ENCODE peak calls at places on chromosomes 16 and 17, in four cellular contexts. X is cardiac muscle cell, J is A549, V is omental fat pad. R is an unnamed sample.

GRCh38 chr16:88695218-88695617 is 8.9 kb upstream of the SNAI3 start:
- DNase-seq in X (no peak), J (no peak), V (no peak), R (no peak)

GRCh38 chr17:57888311-57889216 is 38.7 kb upstream of the MRPS23 start:
- DNase-seq in X (no peak), J (no peak), V (no peak), R (no peak)

GRCh38 chr17:78400581-78401240 is 22.3 kb downstream of the PGS1 start:
- DNase-seq in X (no peak), J (no peak), V (no peak), R (no peak)

GRCh38 chr17:36755586-36755985 is 154.2 kb downstream of the MRM1 start:
- DNase-seq in X (peak), J (peak), V (no peak), R (peak)

GRCh38 chr16:10806698-10807097 is 11.9 kb downstream of the TVP23A start:
- DNase-seq in X (no peak), J (no peak), V (no peak), R (no peak)

GRCh38 chr17:81967533-81968395 is 6.8 kb upstream of the NOTUM start:
- DNase-seq in X (peak), J (peak), V (no peak), R (no peak)

GRCh38 chr17:60392845-60393702 is 1.1 kb upstream of the USP32 start:
- DNase-seq in X (peak), J (peak), V (no peak), R (peak)

GRCh38 chr16:11254913-11255736 is 879 bp downstream of the SOCS1 start:
- DNase-seq in X (peak), J (peak), V (no peak), R (peak)

GRCh38 chr17:71632328-71632727 is 488.5 kb upstream of the SOX9 start:
- DNase-seq in X (no peak), J (peak), V (no peak), R (no peak)

GRCh38 chr16:11877374-11877773 is 26.0 kb upstream of the RSL1D1 start:
- DNase-seq in X (peak), J (no peak), V (no peak), R (no peak)

GRCh38 chr16:30997887-30998711 is 12.3 kb downstream of the STX1B start:
- DNase-seq in X (peak), J (peak), V (peak), R (no peak)

GRCh38 chr17:8499614-8500013 is 63.9 kb downstream of the NDEL1 start:
- DNase-seq in X (no peak), J (no peak), V (no peak), R (no peak)

GRCh38 chr16:69763557-69763942 is 1.4 kb downstream of the WWP2 start:
- DNase-seq in X (no peak), J (no peak), V (no peak), R (no peak)

GRCh38 chr17:32191306-32191705 is 49.0 kb downstream of the RHOT1 start:
- DNase-seq in X (peak), J (no peak), V (no peak), R (no peak)

GRCh38 chr17:17648762-17649161 is 32.5 kb upstream of the RAI1 start:
- DNase-seq in X (peak), J (no peak), V (no peak), R (no peak)

GRCh38 chr16:86232496-86232895 is 277.8 kb upstream of the FOXF1 start:
- DNase-seq in X (no peak), J (no peak), V (no peak), R (no peak)

GRCh38 chr17:82840431-82840831 is 609 bp upstream of the ZNF750 start:
- DNase-seq in X (no peak), J (no peak), V (no peak), R (no peak)

GRCh38 chr16:82761858-82762257 is 135.1 kb downstream of the CDH13 start:
- DNase-seq in X (peak), J (no peak), V (no peak), R (no peak)

GRCh38 chr16:75620326-75621169 is 2.5 kb downstream of the ADAT1 start:
- DNase-seq in X (no peak), J (no peak), V (no peak), R (no peak)

GRCh38 chr17:36501963-36502362 is 15.5 kb downstream of the ZNHIT3 start:
- DNase-seq in X (no peak), J (no peak), V (no peak), R (no peak)

GRCh38 chr16:12228607-12229499 is 252.3 kb downstream of the SNX29 start:
- DNase-seq in X (peak), J (peak), V (no peak), R (peak)

GRCh38 chr17:7133424-7133823 is 18.8 kb upstream of the ASGR2 start:
- DNase-seq in X (peak), J (peak), V (no peak), R (peak)

GRCh38 chr17:7133916-7134315 is 19.3 kb upstream of the ASGR2 start:
- DNase-seq in X (no peak), J (no peak), V (no peak), R (no peak)

GRCh38 chr17:7137182-7137943 is 22.7 kb upstream of the ASGR2 start:
- DNase-seq in X (no peak), J (no peak), V (no peak), R (no peak)

GRCh38 chr17:7138800-7139381 is 24.3 kb upstream of the ASGR2 start:
- DNase-seq in X (no peak), J (no peak), V (no peak), R (no peak)

DNA sequence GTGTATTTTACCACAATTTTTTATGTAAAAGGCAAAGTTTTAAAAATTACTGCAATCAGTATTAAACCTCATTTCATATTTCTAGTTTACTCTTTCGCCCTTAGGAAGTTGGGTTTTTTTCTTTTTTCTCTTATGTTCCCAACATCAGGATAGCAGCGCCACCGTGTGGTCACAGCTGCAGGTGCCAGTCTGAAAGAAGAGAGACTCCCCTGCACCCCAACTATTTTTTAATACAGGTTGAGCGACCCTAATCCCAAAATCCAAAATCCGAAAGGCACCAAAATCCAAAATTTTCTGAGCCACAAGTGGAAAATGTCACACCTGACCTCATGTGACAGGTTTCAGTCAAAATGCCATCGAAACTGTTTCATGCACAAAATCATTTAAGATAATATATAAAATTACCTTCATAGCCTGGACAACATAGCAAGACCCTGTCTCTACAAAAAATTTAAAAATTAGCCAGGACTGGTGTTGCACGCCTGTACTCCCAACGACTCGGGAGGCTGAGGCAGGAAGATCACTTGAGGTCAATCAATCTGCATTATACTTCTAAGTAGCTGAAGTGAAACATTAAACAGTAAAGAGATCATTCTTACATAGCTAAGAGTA is 21.8 kb upstream of the ASGR2 start:
- DNase-seq in X (peak), J (peak), V (peak), R (peak)
- TF ChIP-seq CTCF in X (peak), J (peak), V (peak), R (peak)

DNA sequence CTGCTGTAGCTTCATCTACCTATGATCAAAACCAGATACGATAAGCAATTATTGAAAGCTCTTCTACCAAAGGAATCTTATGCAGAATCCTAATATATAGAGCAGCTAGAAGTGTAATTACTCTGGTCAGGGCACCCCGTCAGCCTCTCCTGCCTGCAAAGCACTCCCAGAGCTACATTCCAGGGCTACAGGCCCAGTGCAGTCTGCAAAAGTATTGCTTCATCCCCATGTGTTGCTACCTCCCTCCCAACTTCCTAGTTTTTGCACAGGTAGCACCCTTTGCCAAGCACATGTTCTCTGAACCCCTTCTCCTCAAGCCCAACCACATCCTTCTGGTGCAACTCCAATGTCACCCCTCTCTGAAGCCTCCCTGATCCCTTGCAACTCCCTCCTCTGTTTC is 7.0 kb downstream of the CES5A start:
- DNase-seq in X (no peak), J (no peak), V (no peak), R (no peak)
- TF ChIP-seq CTCF in X (no peak), J (no peak), V (no peak), R (no peak)

GRCh38 chr17:3727041-3727440 is 3.3 kb downstream of the HASPIN start:
- DNase-seq in X (no peak), J (no peak), V (no peak), R (no peak)

GRCh38 chr17:3723556-3724372 is at the start of gene HASPIN:
- DNase-seq in X (peak), J (peak), V (peak), R (peak)

GRCh38 chr17:3724373-3725077 is 822 bp downstream of the HASPIN start:
- DNase-seq in X (no peak), J (no peak), V (no peak), R (peak)

GRCh38 chr17:3722716-3723115 is 987 bp upstream of the HASPIN start:
- DNase-seq in X (peak), J (no peak), V (no peak), R (no peak)

DNA sequence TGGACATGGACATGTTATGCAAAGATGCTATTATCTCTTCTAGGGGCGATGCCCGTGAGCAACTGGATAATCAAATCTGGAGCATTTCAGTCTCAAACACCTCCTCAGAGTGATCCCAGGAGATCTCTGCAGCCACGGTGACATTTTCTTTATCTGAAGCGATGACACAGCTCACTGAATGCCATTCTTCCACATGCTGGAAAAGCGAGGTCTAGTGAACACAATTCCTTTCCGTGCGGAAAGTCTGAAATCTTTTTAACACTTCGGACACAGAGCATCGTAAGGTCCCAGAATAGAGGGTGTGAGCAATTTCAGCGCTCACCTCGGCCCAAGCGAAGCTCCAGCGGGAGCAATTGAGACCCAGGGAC is 531 bp upstream of the HASPIN start:
- DNase-seq in X (no peak), J (no peak), V (no peak), R (no peak)
- TF ChIP-seq CTCF in X (no peak), J (no peak), V (no peak), R (no peak)

GRCh38 chr16:87638736-87639135 is 36.4 kb downstream of the JPH3 start:
- DNase-seq in X (no peak), J (no peak), V (no peak), R (no peak)

GRCh38 chr16:87635541-87636049 is 33.3 kb downstream of the JPH3 start:
- DNase-seq in X (peak), J (peak), V (no peak), R (peak)

GRCh38 chr16:87637357-87637756 is 35.0 kb downstream of the JPH3 start:
- DNase-seq in X (no peak), J (no peak), V (no peak), R (no peak)

GRCh38 chr16:87636050-87636684 is 33.9 kb downstream of the JPH3 start:
- DNase-seq in X (peak), J (peak), V (peak), R (peak)

GRCh38 chr16:87636741-87637140 is 34.4 kb downstream of the JPH3 start:
- DNase-seq in X (no peak), J (no peak), V (no peak), R (no peak)
- TF ChIP-seq CTCF in X (no peak), J (no peak), V (no peak), R (no peak)

GRCh38 chr17:54968259-54968953 is at the start of the genes COX11 and STXBP4:
- DNase-seq in X (peak), J (peak), V (peak), R (peak)
- TF ChIP-seq CTCF in X (no peak), J (no peak), V (no peak), R (no peak)

DNA sequence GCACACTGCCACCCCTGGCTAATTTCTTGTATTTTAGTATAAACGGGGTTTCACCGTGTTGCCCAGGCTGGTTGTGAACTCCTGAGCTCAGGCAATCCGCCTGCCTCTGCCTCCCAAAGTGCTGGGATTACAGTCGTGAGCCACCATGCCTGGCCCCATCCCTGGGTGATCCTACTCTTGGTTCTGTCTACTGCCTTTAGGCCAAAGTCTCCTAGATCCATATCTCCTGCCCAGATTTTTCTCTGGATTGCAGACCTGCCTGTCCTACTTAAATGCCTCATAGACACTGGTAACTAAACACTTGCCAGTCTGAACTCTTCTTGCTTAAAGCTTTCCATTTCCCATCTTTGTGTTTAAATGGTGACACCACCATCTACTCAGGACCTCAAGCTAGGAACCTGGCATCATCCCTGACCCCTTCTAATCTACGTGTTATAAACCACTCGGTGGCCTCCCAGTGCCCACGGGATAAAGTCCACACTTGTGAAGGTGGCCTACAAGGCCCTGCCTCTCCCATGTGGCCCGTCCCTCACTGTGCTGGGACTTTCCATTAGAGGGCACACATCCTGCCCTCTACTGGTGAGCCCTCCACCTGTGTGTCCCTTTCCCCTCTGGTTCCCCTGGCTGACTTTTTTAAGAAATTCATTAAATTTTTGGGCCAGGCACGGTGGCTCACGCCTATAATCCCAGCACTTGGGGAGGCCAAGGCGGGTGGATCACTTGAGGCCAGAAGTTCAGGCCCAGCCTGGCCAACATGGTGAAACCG is 51.1 kb downstream of the USP43 start:
- DNase-seq in X (no peak), J (no peak), V (no peak), R (no peak)
- TF ChIP-seq CTCF in X (no peak), J (no peak), V (no peak), R (no peak)

DNA sequence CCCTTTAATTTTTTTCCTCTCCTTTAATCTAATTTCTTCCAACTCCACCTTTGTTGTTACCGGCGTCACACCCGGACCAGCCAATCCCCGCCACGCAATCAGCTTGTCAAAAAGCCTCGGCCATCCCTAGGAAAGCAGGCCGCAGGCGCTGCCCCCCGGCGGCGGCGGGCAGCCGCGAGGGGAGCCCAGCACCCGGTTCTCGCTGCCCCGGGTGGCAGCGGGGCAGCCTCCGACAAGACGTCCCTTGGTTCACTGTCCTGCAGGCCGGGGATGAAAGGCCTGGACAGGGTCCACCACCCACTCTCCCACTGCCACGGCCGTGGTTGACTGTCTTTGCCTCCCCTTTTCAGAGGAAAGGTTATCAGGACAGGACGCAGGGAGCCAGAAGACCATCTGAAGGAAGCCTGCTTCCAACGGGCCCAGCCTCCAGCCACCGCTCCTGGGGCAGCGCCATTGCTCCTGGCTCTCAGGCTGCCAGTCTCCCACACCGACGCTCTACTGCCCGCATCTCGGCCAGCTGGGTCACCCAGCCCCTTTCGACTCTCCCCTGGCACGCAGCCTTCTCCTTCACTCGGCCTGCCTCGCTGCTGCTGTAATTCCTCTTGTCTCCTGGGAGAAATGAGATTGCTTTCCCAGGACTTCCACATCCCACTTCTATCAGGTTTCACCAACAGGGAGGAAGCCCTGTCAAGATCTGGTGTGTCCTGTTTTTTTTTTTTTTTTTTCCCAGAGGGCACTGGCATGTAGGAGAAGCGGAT is 2.8 kb upstream of the UBTF start:
- DNase-seq in X (peak), J (peak), V (no peak), R (peak)
- TF ChIP-seq CTCF in X (peak), J (peak), V (no peak), R (no peak)

GRCh38 chr17:47830991-47831933 is at the start of the genes LRRC46 and MRPL10:
- DNase-seq in X (peak), J (peak), V (peak), R (peak)
- TF ChIP-seq CTCF in X (peak), J (peak), V (no peak), R (no peak)

GRCh38 chr17:74776044-74776962 is at the start of gene NAT9:
- DNase-seq in X (peak), J (peak), V (peak), R (peak)
- TF ChIP-seq CTCF in X (no peak), J (no peak), V (no peak), R (no peak)